ENCODE peak calls at places on chromosomes 1 and 21, in four cellular contexts. N, L, A and I are unnamed samples.

GRCh38 chr1:118326960-118327629 is 142.1 kb upstream of the SPAG17 start:
- DNase-seq in N (no peak), L (no peak), A (no peak), I (no peak)

GRCh38 chr1:226447932-226448670 is 40.2 kb upstream of the PARP1 start:
- DNase-seq in N (no peak), L (no peak), A (no peak), I (no peak)

GRCh38 chr21:29205988-29206387 is 75.5 kb downstream of the MAP3K7CL start:
- DNase-seq in N (no peak), L (no peak), A (no peak), I (no peak)

GRCh38 chr1:203442821-203443220 is 32.8 kb upstream of the PRELP start:
- DNase-seq in N (no peak), L (no peak), A (no peak), I (no peak)

GRCh38 chr1:27356628-27357280 is 10.0 kb downstream of the MAP3K6 start:
- DNase-seq in N (no peak), L (no peak), A (no peak), I (peak; percentile 57)

GRCh38 chr1:24297852-24298232 is 21.3 kb upstream of the GRHL3 start:
- DNase-seq in N (no peak), L (no peak), A (no peak), I (no peak)

GRCh38 chr1:36614571-36614970 is 131.9 kb upstream of the CSF3R start:
- DNase-seq in N (no peak), L (no peak), A (no peak), I (no peak)

GRCh38 chr1:5685446-5686040 is 306.7 kb downstream of the NPHP4 start:
- DNase-seq in N (no peak), L (no peak), A (no peak), I (no peak)

GRCh38 chr1:44576456-44577150 is 97.7 kb downstream of the TMEM53 start:
- DNase-seq in N (no peak), L (no peak), A (no peak), I (no peak)

GRCh38 chr1:51867479-51868232 is 10.9 kb downstream of the NRDC start:
- DNase-seq in N (no peak), L (no peak), A (no peak), I (no peak)

GRCh38 chr1:230120949-230121381 is 53.9 kb downstream of the GALNT2 start:
- DNase-seq in N (no peak), L (no peak), A (no peak), I (no peak)

GRCh38 chr1:70333245-70333644 is 21.3 kb downstream of the ANKRD13C start:
- DNase-seq in N (no peak), L (no peak), A (no peak), I (no peak)

GRCh38 chr1:54328117-54328636 is 78.0 kb downstream of the SSBP3 start:
- DNase-seq in N (no peak), L (peak; percentile 14), A (no peak), I (no peak)

GRCh38 chr21:36517366-36518075 is 37.6 kb upstream of the CLDN14 start:
- DNase-seq in N (no peak), L (no peak), A (no peak), I (no peak)

GRCh38 chr1:98360864-98361263 is 300.7 kb upstream of the SNX7 start:
- DNase-seq in N (no peak), L (no peak), A (no peak), I (no peak)

GRCh38 chr1:54777011-54777410 is 12.7 kb upstream of the PARS2 start:
- DNase-seq in N (no peak), L (no peak), A (no peak), I (no peak)

GRCh38 chr1:53465023-53465957 is 6.1 kb downstream of the DMRTB1 start:
- DNase-seq in N (no peak), L (no peak), A (no peak), I (no peak)

GRCh38 chr1:12636098-12636950 is 7.6 kb upstream of the AADACL4 start:
- DNase-seq in N (no peak), L (peak; percentile 76), A (no peak), I (peak; percentile 37)

GRCh38 chr1:234558186-234558836 is 51.7 kb downstream of the IRF2BP2 start:
- DNase-seq in N (no peak), L (no peak), A (no peak), I (no peak)

GRCh38 chr1:114292194-114292593 is 138.5 kb upstream of the SYT6 start:
- DNase-seq in N (no peak), L (no peak), A (no peak), I (no peak)

GRCh38 chr1:234670936-234671628 is 61.1 kb upstream of the IRF2BP2 start:
- DNase-seq in N (no peak), L (no peak), A (no peak), I (no peak)

GRCh38 chr1:151887028-151887427 is 22.3 kb downstream of the THEM4 start:
- DNase-seq in N (no peak), L (no peak), A (no peak), I (no peak)

GRCh38 chr21:44443891-44444285 is 11.4 kb upstream of the LRRC3 start:
- DNase-seq in N (no peak), L (no peak), A (no peak), I (peak; percentile 30)

GRCh38 chr1:76053021-76053420 is 21.5 kb upstream of the ST6GALNAC3 start:
- DNase-seq in N (peak; percentile 35), L (no peak), A (no peak), I (no peak)

GRCh38 chr1:67559222-67559700 is 125.7 kb upstream of the GADD45A start:
- DNase-seq in N (no peak), L (no peak), A (no peak), I (no peak)

DNA sequence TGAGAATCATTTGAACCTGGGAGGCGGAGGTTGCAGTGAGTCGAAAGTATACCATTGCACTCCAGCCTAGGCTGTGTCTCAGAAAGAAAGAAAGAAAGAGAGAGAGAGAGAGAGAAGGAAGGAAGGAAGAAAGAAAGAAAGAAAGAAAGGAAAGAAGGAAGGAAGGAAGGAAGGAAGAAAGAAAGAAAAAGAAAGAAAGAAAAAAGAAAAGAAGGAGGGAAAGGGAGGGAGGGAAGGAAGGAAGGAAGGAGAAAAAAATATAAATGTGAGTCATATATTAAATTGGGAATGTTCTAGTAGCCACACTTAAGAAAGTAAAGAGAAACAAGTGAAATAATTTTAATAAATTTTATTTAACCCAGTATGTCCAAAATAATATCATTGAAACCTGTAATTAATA is 16.7 kb upstream of the CITED4 start:
- DNase-seq in N (no peak), L (no peak), A (no peak), I (no peak)
- H3K4me1 ChIP-seq in N (no peaks in the 10 kb centered on the region), L (peaks cover 11% of the 10 kb centered on the region), A (peaks cover 17% of the 10 kb centered on the region), I (peaks cover 25% of the 10 kb centered on the region)

GRCh38 chr1:188652678-188653077 is 1823.9 kb downstream of the PLA2G4A start:
- DNase-seq in N (no peak), L (no peak), A (no peak), I (no peak)
- H3K27ac ChIP-seq in N (no peak overlapping the region), L (no peak overlapping the region), A (no peak overlapping the region), I (no peak overlapping the region)

DNA sequence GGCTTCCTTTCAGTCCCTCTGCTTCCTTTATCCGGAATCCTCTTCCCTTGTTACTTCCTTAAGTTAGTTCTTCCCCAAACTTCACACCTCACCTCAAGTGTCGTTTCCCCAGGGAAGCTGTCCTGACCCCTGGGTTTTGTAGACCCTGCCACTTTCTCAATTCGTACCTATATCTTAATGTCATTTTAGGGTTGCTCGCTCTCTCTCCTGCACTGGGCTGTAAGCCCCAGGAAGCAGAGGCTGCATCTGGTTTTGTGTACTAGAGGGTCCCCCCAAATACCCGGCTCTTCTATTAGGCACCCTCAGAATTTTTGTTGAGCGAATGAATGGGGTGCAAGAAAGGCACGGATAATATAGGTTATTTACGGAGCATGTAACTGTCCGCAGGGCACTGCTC is 603 bp upstream of the OPRD1 start:
- DNase-seq in N (no peak), L (no peak), A (no peak), I (no peak)
- H3K36me3 ChIP-seq in N (no peaks in the 10 kb centered on the region), L (no peaks in the 10 kb centered on the region), A (no peaks in the 10 kb centered on the region), I (no peaks in the 10 kb centered on the region)

GRCh38 chr1:231232870-231233734 is 7.9 kb upstream of the GNPAT start:
- DNase-seq in N (no peak), L (no peak), A (no peak), I (no peak)

GRCh38 chr1:231233735-231234417 is 7.1 kb upstream of the GNPAT start:
- DNase-seq in N (no peak), L (no peak), A (no peak), I (no peak)

GRCh38 chr1:231236131-231236571 is 4.9 kb upstream of the GNPAT start:
- DNase-seq in N (no peak), L (no peak), A (no peak), I (no peak)

GRCh38 chr1:231235526-231235925 is 5.5 kb upstream of the GNPAT start:
- DNase-seq in N (no peak), L (no peak), A (no peak), I (no peak)

GRCh38 chr1:231234506-231234905 is 6.5 kb upstream of the GNPAT start:
- DNase-seq in N (no peak), L (no peak), A (no peak), I (no peak)
- H3K4me1 ChIP-seq in N (no peaks in the 10 kb centered on the region), L (peaks cover 9% of the 10 kb centered on the region), A (peaks cover 22% of the 10 kb centered on the region), I (peaks cover 5% of the 10 kb centered on the region)

GRCh38 chr1:10217748-10218441 is 7.5 kb downstream of the KIF1B start:
- DNase-seq in N (no peak), L (no peak), A (no peak), I (no peak)
- H3K27ac ChIP-seq in N (peak overlapping the region; percentile 39), L (no peak overlapping the region), A (no peak overlapping the region), I (peak overlapping the region; percentile 31)

GRCh38 chr1:212964102-212964501 is 13.8 kb downstream of the VASH2 start:
- DNase-seq in N (no peak), L (no peak), A (no peak), I (no peak)
- H3K36me3 ChIP-seq in N (no peaks in the 10 kb centered on the region), L (no peaks in the 10 kb centered on the region), A (no peaks in the 10 kb centered on the region), I (no peaks in the 10 kb centered on the region)

DNA sequence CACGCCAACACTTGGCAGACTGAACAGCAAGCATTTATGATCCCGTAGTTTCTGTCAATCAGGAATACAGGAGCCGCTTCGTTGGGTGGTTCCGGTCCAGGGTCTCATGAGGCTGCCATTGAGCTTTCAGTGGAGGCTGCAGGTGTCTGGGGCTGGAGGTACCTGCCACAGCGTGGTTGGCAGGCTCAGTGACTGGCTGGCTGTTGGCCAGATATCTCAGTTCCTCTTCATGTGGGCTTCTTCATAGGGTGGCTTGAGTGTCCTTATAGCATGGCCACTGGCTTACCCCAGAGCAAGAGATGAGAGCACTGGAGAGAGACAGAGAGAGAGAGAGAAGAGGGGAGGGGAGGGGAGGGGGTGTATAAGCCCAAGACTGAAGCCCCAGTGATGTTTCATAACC is 29.3 kb downstream of the PIK3CD start:
- DNase-seq in N (no peak), L (peak; percentile 28), A (no peak), I (no peak)
- H3K4me1 ChIP-seq in N (no peaks in the 10 kb centered on the region), L (no peaks in the 10 kb centered on the region), A (peaks cover 40% of the 10 kb centered on the region), I (no peaks in the 10 kb centered on the region)

GRCh38 chr21:26845066-26845749 is at the start of gene ADAMTS1:
- DNase-seq in N (peak; percentile 95), L (peak; percentile 96), A (no peak), I (peak; percentile 82)
- H3K27ac ChIP-seq in N (peak within 1 kb of the TSS; percentile 83), L (peak within 1 kb of the TSS; percentile 98), A (no peak within 1 kb of the TSS), I (peak within 1 kb of the TSS; percentile 95)